ENCODE peak calls at places on chromosomes 4 and X, in four cellular contexts. V is heart right ventricle; L is CD8-positive, alpha-beta memory T cell; U is pancreas. I is an unnamed sample.
A peak's percentile ranks its signal among the peaks of the same experiment; 100 is the strongest.

GRCh38 chr4:147560632-147561031 is 56.6 kb upstream of the TMEM184C start:
- DNase-seq in V (no peak), L (no peak), U (no peak), I (no peak)

GRCh38 chr4:153535735-153536494 is 69.8 kb downstream of the TMEM131L start:
- DNase-seq in V (no peak), L (no peak), U (no peak), I (no peak)

GRCh38 chr4:106358899-106359298 is 9.7 kb downstream of the GIMD1 start:
- DNase-seq in V (no peak), L (no peak), U (no peak), I (no peak)

GRCh38 chr4:183828125-183828524 is 77.0 kb upstream of the STOX2 start:
- DNase-seq in V (no peak), L (no peak), U (no peak), I (peak; percentile 84)

GRCh38 chrX:44157858-44158257 is 184.7 kb upstream of the NDP start:
- DNase-seq in V (no peak), L (no peak), U (no peak), I (peak; percentile 83)

GRCh38 chrX:97594825-97595224 is 711.1 kb downstream of the RPA4 start:
- DNase-seq in V (no peak), L (no peak), U (no peak), I (no peak)

GRCh38 chrX:138775501-138775900 is 64.0 kb upstream of the FGF13 start:
- DNase-seq in V (no peak), L (no peak), U (no peak), I (no peak)

GRCh38 chrX:103756736-103757135 is 19.9 kb upstream of the PLP1 start:
- DNase-seq in V (no peak), L (no peak), U (no peak), I (no peak)

GRCh38 chr4:154073107-154073817 is 284.4 kb upstream of the SFRP2 start:
- DNase-seq in V (no peak), L (no peak), U (no peak), I (no peak)

GRCh38 chr4:72993876-72994275 is 75.6 kb downstream of the COX18 start:
- DNase-seq in V (no peak), L (no peak), U (no peak), I (no peak)

GRCh38 chrX:80237072-80237471 is 183.2 kb upstream of the TENT5D start:
- DNase-seq in V (no peak), L (no peak), U (no peak), I (no peak)

GRCh38 chrX:39782276-39782675 is 315.5 kb downstream of the BCOR start:
- DNase-seq in V (no peak), L (no peak), U (no peak), I (no peak)

GRCh38 chr4:88674565-88674964 is 23.1 kb downstream of the NAP1L5 start:
- DNase-seq in V (no peak), L (no peak), U (no peak), I (no peak)

GRCh38 chrX:47649781-47650163 is 591 bp downstream of the ELK1 start:
- DNase-seq in V (no peak), L (no peak), U (no peak), I (no peak)

GRCh38 chr4:187547281-187547680 is 448.3 kb upstream of the ZFP42 start:
- DNase-seq in V (no peak), L (no peak), U (no peak), I (no peak)

GRCh38 chr4:147944264-147944663 is 212.4 kb downstream of the ARHGAP10 start:
- DNase-seq in V (no peak), L (no peak), U (no peak), I (no peak)

GRCh38 chr4:183563874-183564273 is 59.0 kb downstream of the ING2 start:
- DNase-seq in V (no peak), L (no peak), U (no peak), I (peak; percentile 24)

GRCh38 chr4:3202836-3203820 is 45.8 kb upstream of the MSANTD1 start:
- DNase-seq in V (no peak), L (no peak), U (no peak), I (no peak)

GRCh38 chr4:152540293-152540674 is 4.4 kb upstream of the FBXW7 start:
- DNase-seq in V (no peak), L (no peak), U (no peak), I (no peak)

GRCh38 chr4:188008377-188008776 is 12.8 kb downstream of the ZFP42 start:
- DNase-seq in V (no peak), L (no peak), U (no peak), I (peak; percentile 62)

GRCh38 chr4:187209921-187210613 is 486.4 kb upstream of the FAT1 start:
- DNase-seq in V (no peak), L (no peak), U (no peak), I (peak; percentile 88)

GRCh38 chr4:127503111-127503510 is 129.6 kb upstream of the INTU start:
- DNase-seq in V (no peak), L (no peak), U (no peak), I (no peak)

GRCh38 chr4:42363614-42364013 is 33.7 kb upstream of the SHISA3 start:
- DNase-seq in V (no peak), L (no peak), U (no peak), I (no peak)

GRCh38 chr4:157459789-157460188 is 239.3 kb downstream of the GRIA2 start:
- DNase-seq in V (no peak), L (no peak), U (no peak), I (no peak)

GRCh38 chr4:85498068-85498733 is 23.3 kb downstream of the ARHGAP24 start:
- DNase-seq in V (no peak), L (no peak), U (no peak), I (peak; percentile 56)

GRCh38 chrX:40496728-40497127 is 84.0 kb upstream of the ATP6AP2 start:
- DNase-seq in V (no peak), L (no peak), U (no peak), I (no peak)

GRCh38 chrX:103254921-103255455 is at the start of gene TCEAL8:
- DNase-seq in V (peak; percentile 72), L (peak; percentile 33), U (peak; percentile 71), I (peak; percentile 73)

GRCh38 chr4:144787365-144788263 is 141.7 kb downstream of the HHIP start:
- DNase-seq in V (no peak), L (no peak), U (no peak), I (no peak)

GRCh38 chrX:20742106-20742505 is 475.4 kb upstream of the RPS6KA3 start:
- DNase-seq in V (no peak), L (no peak), U (no peak), I (no peak)

GRCh38 chr4:119106036-119107000 is 29.3 kb upstream of the MYOZ2 start:
- DNase-seq in V (no peak), L (no peak), U (no peak), I (no peak)

GRCh38 chrX:112910418-112910817 is 69.8 kb upstream of the AMOT start:
- DNase-seq in V (no peak), L (no peak), U (no peak), I (no peak)

GRCh38 chr4:164648151-164648848 is 105.6 kb upstream of the SMIM31 start:
- DNase-seq in V (no peak), L (no peak), U (no peak), I (peak; percentile 26)

GRCh38 chr4:173530326-173531062 is 465 bp upstream of the HAND2 start:
- DNase-seq in V (no peak), L (no peak), U (no peak), I (no peak)
- H3K4me3 ChIP-seq in V (peak overlapping the region; percentile 82), L (no peak overlapping the region), U (peak overlapping the region; percentile 18), I (peak overlapping the region; percentile 59)

DNA sequence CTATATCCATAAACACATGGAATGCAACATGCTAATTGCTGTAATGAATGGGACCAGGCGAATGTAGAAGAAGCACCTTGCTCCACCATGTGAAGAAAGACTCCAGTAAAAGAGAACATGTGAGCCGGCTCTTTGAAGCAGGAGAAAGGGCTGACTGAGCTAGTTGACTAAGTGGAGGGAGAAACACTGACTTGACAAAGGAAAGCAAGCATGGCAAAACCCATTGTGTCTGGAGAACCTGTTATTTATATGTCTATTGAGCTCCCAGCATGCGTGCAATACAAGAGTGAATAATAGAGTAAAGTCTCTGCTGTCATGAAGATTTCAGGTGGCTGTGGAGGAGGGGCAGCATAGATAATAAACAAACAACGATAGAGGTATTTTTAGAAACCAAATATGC is 559.9 kb downstream of the RAB28 start:
- DNase-seq in V (no peak), L (no peak), U (no peak), I (no peak)
- H3K27me3 ChIP-seq in V (no peaks in the 10 kb centered on the region), L (no peaks in the 10 kb centered on the region), U (no peaks in the 10 kb centered on the region), I (no peaks in the 10 kb centered on the region)

DNA sequence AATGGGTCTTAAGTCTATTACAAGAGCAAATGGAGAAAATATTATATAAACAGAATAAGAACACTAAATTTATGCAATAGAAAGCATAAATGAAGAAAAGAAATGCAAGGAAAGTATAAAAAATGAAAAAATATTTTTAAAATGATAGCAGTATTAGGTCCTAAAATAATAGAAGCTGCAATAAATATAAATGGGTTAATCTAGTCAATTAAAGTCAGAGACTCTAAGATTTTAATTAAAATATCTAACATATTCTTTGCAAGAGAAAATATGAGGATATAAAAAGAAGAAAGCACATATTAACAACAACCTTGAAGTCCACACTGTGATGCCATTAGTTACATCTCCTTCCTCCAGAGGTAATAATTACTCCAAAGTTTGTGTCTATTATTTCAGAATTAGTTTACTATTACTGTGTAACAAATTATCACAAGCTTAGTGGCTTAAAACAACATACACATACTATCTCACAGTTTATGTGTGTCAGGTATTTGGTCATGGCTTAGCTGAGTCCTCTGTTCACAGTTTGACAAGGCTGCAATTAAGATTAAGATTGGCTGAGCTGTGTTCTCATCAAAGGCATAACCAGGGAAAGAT is 174.9 kb downstream of the NAA11 start:
- DNase-seq in V (no peak), L (no peak), U (no peak), I (no peak)
- H3K9me3 ChIP-seq in V (peaks cover 21% of the 10 kb centered on the region), L (no peaks in the 10 kb centered on the region), U (no peaks in the 10 kb centered on the region), I (no peaks in the 10 kb centered on the region)

DNA sequence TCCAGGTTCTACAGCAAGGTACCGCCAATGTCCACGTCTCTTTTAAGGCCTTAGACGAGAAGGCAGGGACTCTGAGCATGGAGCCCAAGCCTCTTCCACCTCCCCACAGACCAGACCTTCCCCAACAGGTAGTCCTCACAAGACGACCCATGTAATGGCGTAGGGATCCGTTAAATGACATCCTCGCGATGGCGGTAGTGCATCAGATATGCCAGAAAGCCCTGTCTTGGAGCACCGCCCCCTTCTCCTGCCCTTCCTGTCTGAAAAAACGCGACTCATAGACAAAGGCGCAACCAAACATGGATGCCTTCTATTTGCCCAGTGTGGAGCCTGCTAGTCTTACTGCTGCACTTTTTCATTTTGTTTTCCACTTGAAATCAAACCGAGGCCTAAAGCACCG is 185.4 kb downstream of the OR13H1 start:
- DNase-seq in V (no peak), L (no peak), U (peak; percentile 85), I (no peak)
- H3K4me3 ChIP-seq in V (no peak overlapping the region), L (no peak overlapping the region), U (peak overlapping the region; percentile 18), I (no peak overlapping the region)

DNA sequence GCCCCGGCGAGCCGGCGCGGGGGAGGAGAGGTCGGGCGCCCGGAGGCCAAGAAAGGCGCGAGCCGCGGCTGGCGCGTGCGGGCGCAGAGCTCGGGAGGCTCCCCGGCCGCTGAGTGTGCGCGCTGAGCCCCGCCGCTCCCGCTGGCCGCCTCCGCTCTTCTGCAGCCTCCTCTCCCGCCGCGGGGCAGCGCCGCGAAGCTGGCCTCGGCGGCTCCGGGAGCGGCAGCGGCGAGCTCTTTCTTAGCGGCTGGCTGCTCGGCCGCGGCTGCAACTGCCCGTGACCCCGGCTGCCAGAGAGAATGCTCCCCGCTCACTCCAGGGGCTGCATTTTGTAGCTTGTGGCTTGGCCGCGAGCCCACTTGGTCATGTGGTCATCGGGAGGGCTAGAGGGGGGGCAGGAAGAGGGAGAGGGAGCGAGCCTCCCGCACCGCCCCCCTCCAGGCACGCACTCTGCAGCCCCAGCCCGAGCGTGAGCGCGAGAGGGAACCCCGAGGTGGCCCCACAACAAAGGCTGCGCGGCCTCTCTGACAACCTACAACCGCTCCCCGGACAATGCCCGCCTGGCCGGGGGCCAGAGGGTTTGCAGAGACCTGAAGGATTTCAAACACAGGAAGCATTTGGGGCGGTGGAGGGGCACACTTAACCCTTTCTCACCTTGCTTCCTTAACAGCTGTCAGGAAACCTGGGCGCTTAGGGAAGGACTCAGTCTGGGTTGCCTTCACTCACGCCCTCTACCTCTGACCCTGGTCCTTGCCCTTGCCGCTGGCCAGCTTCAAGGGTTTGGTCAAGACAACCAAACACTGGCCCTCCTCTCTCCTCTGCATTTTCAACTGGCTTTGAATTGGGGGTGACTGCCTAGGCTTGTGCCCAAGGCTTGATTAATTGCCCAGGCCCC is at the start of gene APLN:
- DNase-seq in V (peak; percentile 69), L (no peak), U (peak; percentile 46), I (peak; percentile 65)
- H3K27me3 ChIP-seq in V (no peaks in the 10 kb centered on the region), L (peaks cover 6% of the 10 kb centered on the region), U (no peaks in the 10 kb centered on the region), I (no peaks in the 10 kb centered on the region)

I was measured in MG63.